ENCODE peak calls at places on chromosomes 16 and 17, in six cellular contexts. M is HepG2, V is H1, R is K562, W is GM12878, T is HCT116. E is an unnamed sample.
A peak's percentile ranks its signal among the peaks of the same experiment; 100 is the strongest.

GRCh38 chr17:76670708-76671122 is 27.2 kb upstream of the ST6GALNAC1 start:
- DNase-seq in T (no peak), V (no peak), M (no peak), R (no peak), W (no peak), E (no peak)

GRCh38 chr16:29985271-29985811 is 10.1 kb downstream of the HIRIP3 start:
- DNase-seq in R (no peak), T (no peak), W (no peak), V (no peak), M (no peak), E (no peak)

GRCh38 chr16:75458029-75458428 is 6.5 kb downstream of the TMEM170A start:
- DNase-seq in R (no peak), V (no peak), M (no peak), T (no peak), W (no peak), E (no peak)

GRCh38 chr17:72603346-72604242 is 482.8 kb downstream of the SOX9 start:
- DNase-seq in M (no peak), V (no peak), T (no peak), R (no peak), W (no peak), E (no peak)

GRCh38 chr17:2940352-2940751 is 123.1 kb downstream of the OR1D5 start:
- DNase-seq in T (no peak), M (no peak), W (no peak), R (no peak), V (no peak), E (no peak)

GRCh38 chr16:72945081-72945480 is 102.8 kb downstream of the ZFHX3 start:
- DNase-seq in M (no peak), V (no peak), T (no peak), W (no peak), R (no peak), E (no peak)

GRCh38 chr17:7886227-7887037 is 2.2 kb upstream of the CHD3 start:
- DNase-seq in T (no peak), R (no peak), V (no peak), M (no peak), W (no peak), E (peak; percentile 38)

GRCh38 chr17:75981019-75981615 is 2.1 kb downstream of the TEN1 start:
- DNase-seq in T (no peak), V (no peak), W (no peak), R (no peak), M (no peak), E (no peak)

GRCh38 chr16:51429041-51429440 is 278.0 kb upstream of the SALL1 start:
- DNase-seq in W (no peak), T (no peak), R (no peak), M (no peak), V (no peak), E (no peak)

GRCh38 chr16:71542377-71542776 is 16.2 kb downstream of the CHST4 start:
- DNase-seq in W (no peak), T (peak; percentile 60), V (no peak), R (peak; percentile 48), M (peak; percentile 63), E (peak; percentile 14)

GRCh38 chr17:62791235-62792121 is 16.6 kb downstream of the MARCHF10 start:
- DNase-seq in T (no peak), W (no peak), R (no peak), V (no peak), M (no peak), E (no peak)

GRCh38 chr16:29675811-29676643 is 3.0 kb upstream of the QPRT start:
- DNase-seq in M (peak; percentile 60), T (peak; percentile 24), R (peak; percentile 65), V (no peak), W (no peak), E (peak; percentile 18)

GRCh38 chr17:6241381-6241780 is 171.2 kb downstream of the WSCD1 start:
- DNase-seq in V (no peak), R (no peak), M (no peak), T (no peak), W (no peak), E (no peak)

GRCh38 chr16:31868164-31868563 is 5.4 kb upstream of the ZNF267 start:
- DNase-seq in T (no peak), M (no peak), V (no peak), W (no peak), R (no peak), E (no peak)

GRCh38 chr16:31860508-31860907 is 13.1 kb upstream of the ZNF267 start:
- DNase-seq in M (no peak), W (no peak), V (no peak), T (no peak), R (no peak), E (no peak)

GRCh38 chr16:31868701-31869167 is 4.9 kb upstream of the ZNF267 start:
- DNase-seq in W (no peak), V (no peak), M (peak; percentile 76), R (peak; percentile 66), T (peak; percentile 73), E (peak; percentile 77)

GRCh38 chr16:31861415-31861814 is 12.2 kb upstream of the ZNF267 start:
- DNase-seq in R (no peak), M (no peak), T (no peak), W (no peak), V (no peak), E (no peak)

DNA sequence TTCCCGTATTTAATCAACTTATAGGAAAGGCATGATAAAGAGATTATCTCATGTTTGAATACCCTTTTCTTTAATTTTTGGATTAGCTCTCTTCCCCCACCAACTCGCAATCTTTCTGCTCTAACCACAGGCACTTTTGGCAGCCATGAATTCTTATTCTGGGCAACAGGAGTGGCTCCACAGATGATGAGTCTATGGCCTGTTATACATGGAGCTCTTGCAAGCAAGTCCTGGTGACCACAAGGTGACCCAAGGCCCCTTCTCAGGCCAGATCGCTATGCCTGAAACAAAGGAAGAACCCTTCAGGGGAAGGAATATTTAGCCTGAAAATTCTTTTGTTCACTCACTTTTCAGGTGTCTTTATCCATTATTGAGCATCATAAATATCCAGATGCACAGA is 10.8 kb upstream of the ZNF267 start:
- DNase-seq in T (no peak), V (no peak), R (no peak), W (no peak), M (no peak), E (no peak)
- TF ChIP-seq POLR2A in T (no peak), V (no peak), R (no peak), W (no peak), M (no peak), E (no peak)

GRCh38 chr17:81536299-81537290 is 8.4 kb downstream of the FSCN2 start:
- DNase-seq in R (peak; percentile 42), T (no peak), M (no peak), W (no peak), V (no peak), E (no peak)
- TF ChIP-seq EZH2 in R (no peak), T (no peak), M (no peak), W (no peak), V (peak; percentile 55), E (peak; percentile 98)

GRCh38 chr17:44220211-44221071 is 966 bp upstream of the UBTF start:
- DNase-seq in M (no peak), W (no peak), R (peak; percentile 82), T (no peak), V (no peak), E (peak; percentile 35)

GRCh38 chr17:44219636-44220210 is at the start of gene UBTF:
- DNase-seq in W (no peak), R (peak; percentile 80), M (peak; percentile 51), V (no peak), T (no peak), E (peak; percentile 54)

GRCh38 chr17:44218344-44219125 is 940 bp downstream of the UBTF start:
- DNase-seq in V (no peak), T (peak; percentile 74), W (no peak), M (peak; percentile 89), R (peak; percentile 84), E (peak; percentile 88)

GRCh38 chr17:44217738-44218343 is 1.6 kb downstream of the UBTF start:
- DNase-seq in W (no peak), R (peak; percentile 36), V (no peak), M (no peak), T (no peak), E (no peak)

DNA sequence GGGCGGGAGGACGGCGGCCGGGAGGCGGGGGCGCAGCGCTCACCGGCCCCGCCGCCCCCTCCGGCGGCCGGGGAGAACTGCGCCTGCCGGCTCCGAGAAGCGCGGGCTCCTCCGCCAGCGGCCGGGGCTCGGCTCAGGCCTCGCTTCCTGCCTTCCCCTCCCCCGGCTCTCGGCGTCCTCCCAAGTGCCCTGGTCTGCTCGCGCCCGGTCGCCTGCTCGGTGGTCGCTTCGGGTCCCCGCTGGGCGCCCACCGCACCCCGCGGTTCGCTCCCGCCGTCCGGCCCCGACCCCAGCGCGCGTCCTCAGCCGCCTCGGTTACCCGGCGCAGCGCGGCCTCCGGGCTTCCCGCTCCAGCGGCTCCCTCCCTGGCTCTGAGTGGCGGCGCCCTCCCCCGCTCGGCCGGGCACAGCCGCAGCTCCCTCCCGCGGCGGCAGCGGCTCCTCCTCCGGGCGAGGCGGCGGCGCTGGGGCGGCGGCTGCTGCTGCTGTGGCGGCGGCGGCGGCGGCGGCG is 294 bp downstream of the UBTF start:
- DNase-seq in V (no peak), W (no peak), M (peak; percentile 48), T (no peak), R (peak; percentile 74), E (peak; percentile 54)
- TF ChIP-seq POLR2A in V (peak; percentile 49), W (peak; percentile 80), M (peak; percentile 49), T (peak; percentile 38), R (peak; percentile 64), E (no peak)

GRCh38 chr16:52785653-52786052 is 238.7 kb upstream of the TOX3 start:
- DNase-seq in R (no peak), V (no peak), M (no peak), W (no peak), T (no peak), E (no peak)

GRCh38 chr16:52786105-52786504 is 239.2 kb upstream of the TOX3 start:
- DNase-seq in R (no peak), T (no peak), M (no peak), W (no peak), V (no peak), E (no peak)
- TF ChIP-seq EZH2 in R (no peak), T (no peak), M (no peak), W (no peak), V (no peak), E (no peak)

GRCh38 chr16:67165121-67166034 is 833 bp downstream of the HSF4 start:
- DNase-seq in T (no peak), R (peak; percentile 29), M (no peak), V (no peak), W (no peak), E (no peak)
- TF ChIP-seq POLR2A in T (no peak), R (no peak), M (no peak), V (no peak), W (peak; percentile 26), E (no peak)

GRCh38 chr16:177981-178676 is 1.6 kb downstream of the HBA1 start:
- DNase-seq in R (peak; percentile 9), M (no peak), T (no peak), V (no peak), W (no peak), E (no peak)

GRCh38 chr16:180921-181667 is 835 bp downstream of the HBQ1 start:
- DNase-seq in M (peak; percentile 76), V (peak; percentile 54), T (peak; percentile 12), W (peak; percentile 7), R (peak; percentile 88), E (peak; percentile 71)

GRCh38 chr16:179431-179830 is 828 bp upstream of the HBQ1 start:
- DNase-seq in R (no peak), M (no peak), W (no peak), T (no peak), V (no peak), E (no peak)

GRCh38 chr16:181668-182021 is 1.4 kb downstream of the HBQ1 start:
- DNase-seq in M (no peak), W (no peak), R (no peak), T (no peak), V (no peak), E (no peak)

GRCh38 chr16:180101-180920 is at the start of gene HBQ1:
- DNase-seq in R (peak; percentile 85), V (no peak), T (no peak), M (peak; percentile 21), W (no peak), E (peak; percentile 31)
- TF ChIP-seq EZH2 in R (no peak), V (peak; percentile 45), T (no peak), M (no peak), W (no peak), E (no peak)

E was measured in endothelial cell of umbilical vein.